ENCODE peak calls at places on chromosome 13, in nine cellular contexts. S is A673, O is ascending aorta, C is WTC11, D is epithelial cell of esophagus, N is esophagus muscularis mucosa, Z is PC-3, X is left lung, I is Calu3. B is an unnamed sample.

GRCh38 chr13:39596685-39597084 is 6.3 kb downstream of the LHFPL6 start:
- DNase-seq in S (no peak), O (no peak), C (no peak), D (no peak), N (no peak), Z (peak), X (no peak), I (no peak), B (no peak)

GRCh38 chr13:37716395-37716794 is 117.8 kb upstream of the POSTN start:
- DNase-seq in S (no peak), O (no peak), C (no peak), D (no peak), N (no peak), Z (no peak), X (no peak), I (no peak), B (peak)

GRCh38 chr13:95924389-95924994 is 128.7 kb downstream of the UGGT2 start:
- DNase-seq in S (peak), O (no peak), C (no peak), D (peak), N (no peak), Z (peak), X (no peak), I (no peak), B (peak)

GRCh38 chr13:97000295-97000925 is 6.1 kb upstream of the OXGR1 start:
- DNase-seq in S (no peak), O (no peak), C (no peak), D (no peak), N (no peak), Z (no peak), X (no peak), I (no peak), B (no peak)

GRCh38 chr13:35552172-35552844 is 75.8 kb upstream of the MAB21L1 start:
- DNase-seq in S (peak), O (no peak), C (no peak), D (peak), N (no peak), Z (peak), X (no peak), I (no peak), B (peak)

GRCh38 chr13:27403727-27404385 is 20.6 kb upstream of the GTF3A start:
- DNase-seq in S (no peak), O (no peak), C (no peak), D (no peak), N (no peak), Z (no peak), X (no peak), I (no peak), B (no peak)

GRCh38 chr13:114108141-114108761 is 24.2 kb downstream of the RASA3 start:
- DNase-seq in S (no peak), O (peak), C (peak), D (no peak), N (no peak), Z (no peak), X (peak), I (no peak), B (no peak)

GRCh38 chr13:59609421-59609820 is 554.3 kb downstream of the DIAPH3 start:
- DNase-seq in S (no peak), O (no peak), C (no peak), D (no peak), N (no peak), Z (no peak), X (no peak), I (no peak), B (no peak)

GRCh38 chr13:48731957-48732569 is 78.3 kb downstream of the CYSLTR2 start:
- DNase-seq in S (peak), O (no peak), C (peak), D (peak), N (no peak), Z (peak), X (peak), I (peak), B (no peak)

GRCh38 chr13:100512422-100512821 is 76.2 kb downstream of the GGACT start:
- DNase-seq in S (no peak), O (no peak), C (no peak), D (peak), N (no peak), Z (no peak), X (no peak), I (no peak), B (no peak)

GRCh38 chr13:112619730-112620639 is 32.0 kb upstream of the TUBGCP3 start:
- DNase-seq in S (peak), O (no peak), C (peak), D (peak), N (peak), Z (no peak), X (peak), I (no peak), B (peak)

GRCh38 chr13:35694031-35694430 is 217.5 kb upstream of the MAB21L1 start:
- DNase-seq in S (no peak), O (no peak), C (no peak), D (no peak), N (no peak), Z (no peak), X (no peak), I (no peak), B (no peak)

GRCh38 chr13:26541678-26542553 is 15.6 kb upstream of the WASF3 start:
- DNase-seq in S (no peak), O (no peak), C (no peak), D (no peak), N (no peak), Z (no peak), X (no peak), I (no peak), B (no peak)

GRCh38 chr13:64029343-64030093 is 2613.9 kb upstream of the PCDH20 start:
- DNase-seq in S (no peak), O (no peak), C (peak), D (no peak), N (no peak), Z (no peak), X (peak), I (no peak), B (no peak)

GRCh38 chr13:46389985-46390384 is 2.9 kb upstream of the RUBCNL start:
- DNase-seq in S (peak), O (no peak), C (no peak), D (no peak), N (no peak), Z (peak), X (no peak), I (peak), B (no peak)

GRCh38 chr13:52665325-52665724 is 12.7 kb downstream of the SUGT1 start:
- DNase-seq in S (peak), O (no peak), C (no peak), D (peak), N (no peak), Z (peak), X (no peak), I (no peak), B (peak)

GRCh38 chr13:40401911-40402776 is 264.3 kb downstream of the FOXO1 start:
- DNase-seq in S (peak), O (peak), C (no peak), D (peak), N (peak), Z (peak), X (peak), I (peak), B (peak)

GRCh38 chr13:82356667-82357066 is 1525.6 kb downstream of the SLITRK1 start:
- DNase-seq in S (peak), O (no peak), C (no peak), D (no peak), N (no peak), Z (peak), X (no peak), I (no peak), B (peak)

GRCh38 chr13:101916108-101916757 is 463.8 kb downstream of the ITGBL1 start:
- DNase-seq in S (peak), O (no peak), C (peak), D (peak), N (no peak), Z (no peak), X (no peak), I (no peak), B (no peak)

GRCh38 chr13:30805132-30805537 is 69.8 kb downstream of the ALOX5AP start:
- DNase-seq in S (no peak), O (no peak), C (no peak), D (no peak), N (no peak), Z (no peak), X (no peak), I (no peak), B (no peak)

GRCh38 chr13:30802953-30803478 is 67.7 kb downstream of the ALOX5AP start:
- DNase-seq in S (peak), O (peak), C (peak), D (peak), N (peak), Z (peak), X (peak), I (peak), B (peak)

GRCh38 chr13:30803791-30804190 is 68.4 kb downstream of the ALOX5AP start:
- DNase-seq in S (no peak), O (no peak), C (no peak), D (no peak), N (no peak), Z (no peak), X (no peak), I (no peak), B (no peak)

GRCh38 chr13:30805603-30806011 is 70.3 kb downstream of the ALOX5AP start:
- DNase-seq in S (no peak), O (no peak), C (no peak), D (no peak), N (no peak), Z (no peak), X (no peak), I (peak), B (no peak)

DNA sequence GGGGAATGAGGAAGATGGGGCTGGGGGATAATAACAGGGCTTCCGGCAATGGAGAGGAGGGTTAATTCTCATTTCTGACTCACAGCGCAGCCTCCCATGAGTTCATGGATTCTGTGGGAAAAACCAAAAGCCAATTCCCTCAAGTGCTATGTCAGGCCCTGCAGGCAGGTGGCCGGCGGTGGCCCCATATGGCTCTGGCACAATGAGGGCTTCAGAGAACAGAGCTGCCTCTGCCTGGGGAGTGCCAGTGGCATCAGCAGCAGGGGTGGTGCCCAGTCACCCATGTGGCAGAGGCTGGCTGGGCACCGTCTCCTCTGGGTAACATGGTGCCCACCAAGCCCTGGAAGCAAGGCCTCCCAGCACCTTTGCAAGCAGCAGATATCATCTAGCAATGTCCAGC is 69.1 kb downstream of the ALOX5AP start:
- DNase-seq in S (no peak), O (no peak), C (no peak), D (no peak), N (no peak), Z (no peak), X (no peak), I (no peak), B (no peak)
- TF ChIP-seq CTCF in S (no peak), O (no peak), C (no peak), D (no peak), N (no peak), Z (peak), X (no peak), I (no peak), B (peak)

DNA sequence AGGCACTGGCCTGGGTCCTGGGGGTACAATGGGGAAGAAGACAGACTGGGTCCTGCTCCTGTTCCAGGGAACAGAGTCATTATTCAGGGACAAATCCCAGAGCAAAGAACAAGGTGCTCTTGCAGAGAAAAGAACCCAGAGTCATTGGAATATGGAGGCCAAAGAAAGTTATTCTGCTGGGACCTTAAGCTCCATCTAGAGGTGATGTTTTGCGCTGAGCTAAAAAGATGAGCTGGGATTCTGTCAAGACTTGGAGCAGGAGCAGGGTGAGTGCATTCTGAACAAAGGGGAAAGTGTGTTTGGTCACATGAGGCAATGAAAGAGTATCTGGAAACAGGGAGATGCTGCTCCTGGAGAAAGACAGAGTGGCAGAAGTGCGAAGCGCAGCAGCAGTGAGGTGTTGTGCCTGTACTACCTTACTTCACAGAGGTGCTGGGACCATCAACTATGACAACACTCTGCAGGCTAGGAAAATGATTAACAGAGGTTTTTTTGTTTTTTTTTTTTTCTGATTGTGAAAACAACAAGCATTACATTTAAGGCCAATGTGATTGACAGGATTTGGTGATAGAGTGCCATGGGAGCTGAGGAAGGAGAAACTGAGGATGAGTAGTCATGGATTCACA is 95.3 kb upstream of the TNFSF11 start:
- DNase-seq in S (peak), O (no peak), C (no peak), D (peak), N (no peak), Z (peak), X (no peak), I (no peak), B (peak)
- TF ChIP-seq CTCF in S (peak), O (no peak), C (no peak), D (peak), N (no peak), Z (peak), X (no peak), I (no peak), B (peak)

GRCh38 chr13:76886292-76887061 is at the start of gene KCTD12:
- DNase-seq in S (peak), O (peak), C (peak), D (peak), N (peak), Z (peak), X (peak), I (peak), B (peak)
- TF ChIP-seq CTCF in S (peak), O (peak), C (no peak), D (no peak), N (peak), Z (peak), X (no peak), I (no peak), B (peak)

GRCh38 chr13:74871671-74872070 is 610.3 kb downstream of the TBC1D4 start:
- DNase-seq in S (no peak), O (no peak), C (no peak), D (no peak), N (no peak), Z (peak), X (no peak), I (no peak), B (no peak)

GRCh38 chr13:74870865-74871264 is 611.1 kb downstream of the TBC1D4 start:
- DNase-seq in S (no peak), O (no peak), C (no peak), D (peak), N (no peak), Z (peak), X (no peak), I (no peak), B (peak)

GRCh38 chr13:74868044-74868443 is 613.9 kb downstream of the TBC1D4 start:
- DNase-seq in S (no peak), O (no peak), C (no peak), D (peak), N (no peak), Z (peak), X (no peak), I (no peak), B (no peak)

GRCh38 chr13:74867460-74867859 is 614.5 kb downstream of the TBC1D4 start:
- DNase-seq in S (no peak), O (no peak), C (no peak), D (peak), N (no peak), Z (peak), X (no peak), I (no peak), B (no peak)

GRCh38 chr13:74869846-74870245 is 612.1 kb downstream of the TBC1D4 start:
- DNase-seq in S (no peak), O (no peak), C (no peak), D (peak), N (no peak), Z (peak), X (no peak), I (no peak), B (peak)
- TF ChIP-seq CTCF in S (no peak), O (no peak), C (no peak), D (no peak), N (no peak), Z (no peak), X (no peak), I (no peak), B (no peak)

GRCh38 chr13:21738636-21739035 is 67.8 kb downstream of the FGF9 start:
- DNase-seq in S (no peak), O (no peak), C (no peak), D (no peak), N (no peak), Z (no peak), X (no peak), I (no peak), B (no peak)
- TF ChIP-seq CTCF in S (no peak), O (no peak), C (no peak), D (no peak), N (no peak), Z (no peak), X (no peak), I (no peak), B (no peak)

B was measured in fibroblast of the aortic adventitia.